ENCODE peak calls at places on chromosome 14, in ten cellular contexts. T is midbrain, H is smooth muscle cell of the brain vasculature, L is ACHN, F is NCI-H1105 treated with DMSO at 0.1 percent for 48 hours, A is left kidney, B is Calu3, U is aorta, K is NCI-H1092 treated with DMSO at 0.1 percent for 48 hours, X is epithelial cell of proximal tubule. G is an unnamed sample.

GRCh38 chr14:98808494-98809407 is 463.2 kb downstream of the BCL11B start:
- DNase-seq in B (peak; percentile 47), A (peak; percentile 15), U (no peak), X (no peak), K (peak; percentile 27), H (no peak), F (peak; percentile 10), T (no peak), L (no peak), G (no peak)

GRCh38 chr14:74573421-74574091 is 38.5 kb downstream of the LTBP2 start:
- DNase-seq in H (no peak), A (peak; percentile 68), T (no peak), K (no peak), B (peak; percentile 60), F (no peak), U (peak; percentile 30), X (peak; percentile 9), L (peak; percentile 33), G (peak; percentile 84)

GRCh38 chr14:72457641-72458040 is 436.3 kb downstream of the DPF3 start:
- DNase-seq in A (no peak), K (no peak), T (no peak), L (no peak), F (no peak), X (no peak), B (no peak), H (no peak), U (no peak), G (no peak)

GRCh38 chr14:72454388-72454787 is 439.5 kb downstream of the DPF3 start:
- DNase-seq in H (no peak), B (no peak), T (no peak), X (no peak), U (no peak), K (no peak), L (no peak), A (no peak), F (no peak), G (no peak)

GRCh38 chr14:74922752-74923401 is at the start of gene RPS6KL1:
- DNase-seq in K (peak; percentile 80), H (no peak), F (peak; percentile 88), A (peak; percentile 94), T (peak; percentile 92), U (peak; percentile 89), B (peak; percentile 84), X (no peak), L (peak; percentile 83), G (peak; percentile 52)

GRCh38 chr14:93115069-93115919 is 431 bp downstream of the ITPK1 start:
- DNase-seq in B (peak; percentile 92), F (peak; percentile 87), U (peak; percentile 93), L (peak; percentile 83), A (peak; percentile 95), K (peak; percentile 88), X (no peak), T (peak; percentile 89), H (peak; percentile 36), G (peak; percentile 89)

GRCh38 chr14:93712838-93713724 is 75.2 kb downstream of the PRIMA1 start:
- DNase-seq in H (no peak), X (no peak), B (no peak), A (no peak), F (no peak), L (no peak), T (no peak), U (no peak), K (no peak), G (peak; percentile 39)

GRCh38 chr14:81246561-81247270 is 26.0 kb upstream of the GTF2A1 start:
- DNase-seq in B (no peak), H (no peak), K (no peak), U (no peak), X (no peak), L (no peak), A (no peak), F (no peak), T (no peak), G (no peak)

GRCh38 chr14:81193924-81194633 is 26.7 kb downstream of the GTF2A1 start:
- DNase-seq in L (no peak), U (no peak), T (no peak), A (no peak), F (no peak), K (no peak), X (no peak), B (no peak), H (no peak), G (no peak)